ENCODE peak calls at places on chromosomes 16 and 17, in eight cellular contexts. One of them, this sample, is unnamed.

GRCh38 chr17:21033350-21033749 is 9.5 kb downstream of the USP22 start:
- DNase-seq in neuronal stem cell: no peak
- DNase-seq in mesendoderm: no peak
- DNase-seq in mammary epithelial cell: no peak
- DNase-seq in A549: no peak
- DNase-seq in cardiac muscle cell: peak; percentile 46
- DNase-seq in psoas muscle: no peak
- DNase-seq in stomach: no peak
- DNase-seq in this sample: no peak

GRCh38 chr17:80348551-80349436 is 66.2 kb upstream of the ENDOV start:
- DNase-seq in neuronal stem cell: no peak
- DNase-seq in mesendoderm: peak; percentile 33
- DNase-seq in mammary epithelial cell: no peak
- DNase-seq in A549: no peak
- DNase-seq in cardiac muscle cell: no peak
- DNase-seq in psoas muscle: peak; percentile 32
- DNase-seq in stomach: no peak
- DNase-seq in this sample: no peak

GRCh38 chr17:46782250-46782953 is 36.1 kb downstream of the WNT3 start:
- DNase-seq in neuronal stem cell: no peak
- DNase-seq in mesendoderm: peak; percentile 81
- DNase-seq in mammary epithelial cell: peak; percentile 49
- DNase-seq in A549: peak; percentile 67
- DNase-seq in cardiac muscle cell: peak; percentile 30
- DNase-seq in psoas muscle: no peak
- DNase-seq in stomach: peak; percentile 65
- DNase-seq in this sample: no peak

GRCh38 chr16:81181013-81181720 is 57.3 kb upstream of the BCO1 start:
- DNase-seq in neuronal stem cell: peak; percentile 90
- DNase-seq in mesendoderm: peak; percentile 99
- DNase-seq in mammary epithelial cell: peak; percentile 95
- DNase-seq in A549: peak; percentile 93
- DNase-seq in cardiac muscle cell: peak; percentile 97
- DNase-seq in psoas muscle: peak; percentile 91
- DNase-seq in stomach: peak; percentile 56
- DNase-seq in this sample: peak; percentile 74

GRCh38 chr16:72073831-72074230 is 10.8 kb downstream of the HPR start:
- DNase-seq in neuronal stem cell: no peak
- DNase-seq in mesendoderm: no peak
- DNase-seq in mammary epithelial cell: no peak
- DNase-seq in A549: no peak
- DNase-seq in cardiac muscle cell: peak; percentile 66
- DNase-seq in psoas muscle: peak; percentile 59
- DNase-seq in stomach: peak; percentile 31
- DNase-seq in this sample: no peak

GRCh38 chr17:79690988-79691836 is 39.5 kb upstream of the ENPP7 start:
- DNase-seq in neuronal stem cell: no peak
- DNase-seq in mesendoderm: no peak
- DNase-seq in mammary epithelial cell: no peak
- DNase-seq in A549: no peak
- DNase-seq in cardiac muscle cell: no peak
- DNase-seq in psoas muscle: no peak
- DNase-seq in stomach: no peak
- DNase-seq in this sample: no peak

GRCh38 chr16:19389246-19389645 is 28.4 kb upstream of the TMC5 start:
- DNase-seq in neuronal stem cell: peak; percentile 14
- DNase-seq in mesendoderm: peak; percentile 74
- DNase-seq in mammary epithelial cell: peak; percentile 44
- DNase-seq in A549: peak; percentile 68
- DNase-seq in cardiac muscle cell: peak; percentile 43
- DNase-seq in psoas muscle: no peak
- DNase-seq in stomach: peak; percentile 83
- DNase-seq in this sample: no peak

GRCh38 chr16:89358030-89359005 is 132.0 kb downstream of the ANKRD11 start:
- DNase-seq in neuronal stem cell: no peak
- DNase-seq in mesendoderm: no peak
- DNase-seq in mammary epithelial cell: no peak
- DNase-seq in A549: no peak
- DNase-seq in cardiac muscle cell: no peak
- DNase-seq in psoas muscle: peak; percentile 50
- DNase-seq in stomach: no peak
- DNase-seq in this sample: no peak

GRCh38 chr17:57782051-57782490 is 37.0 kb upstream of the CCDC182 start:
- DNase-seq in neuronal stem cell: no peak
- DNase-seq in mesendoderm: peak; percentile 23
- DNase-seq in mammary epithelial cell: no peak
- DNase-seq in A549: no peak
- DNase-seq in cardiac muscle cell: peak; percentile 4
- DNase-seq in psoas muscle: no peak
- DNase-seq in stomach: no peak
- DNase-seq in this sample: no peak

GRCh38 chr17:35372846-35373531 is 432 bp downstream of the SLFN11 start:
- DNase-seq in neuronal stem cell: no peak
- DNase-seq in mesendoderm: no peak
- DNase-seq in mammary epithelial cell: no peak
- DNase-seq in A549: no peak
- DNase-seq in cardiac muscle cell: no peak
- DNase-seq in psoas muscle: no peak
- DNase-seq in stomach: peak; percentile 32
- DNase-seq in this sample: no peak

GRCh38 chr17:72587156-72587555 is 466.3 kb downstream of the SOX9 start:
- DNase-seq in neuronal stem cell: no peak
- DNase-seq in mesendoderm: no peak
- DNase-seq in mammary epithelial cell: peak; percentile 87
- DNase-seq in A549: no peak
- DNase-seq in cardiac muscle cell: no peak
- DNase-seq in psoas muscle: no peak
- DNase-seq in stomach: no peak
- DNase-seq in this sample: no peak

GRCh38 chr16:66928702-66929388 is 3.5 kb upstream of the RRAD start:
- DNase-seq in neuronal stem cell: no peak
- DNase-seq in mesendoderm: peak; percentile 42
- DNase-seq in mammary epithelial cell: peak; percentile 32
- DNase-seq in A549: peak; percentile 56
- DNase-seq in cardiac muscle cell: peak; percentile 50
- DNase-seq in psoas muscle: peak; percentile 81
- DNase-seq in stomach: no peak
- DNase-seq in this sample: no peak

GRCh38 chr17:22090263-22090935 is 398.1 kb downstream of the KCNJ18 start:
- DNase-seq in neuronal stem cell: no peak
- DNase-seq in mesendoderm: peak; percentile 1
- DNase-seq in mammary epithelial cell: no peak
- DNase-seq in A549: peak; percentile 2
- DNase-seq in cardiac muscle cell: no peak
- DNase-seq in psoas muscle: no peak
- DNase-seq in stomach: no peak
- DNase-seq in this sample: no peak

GRCh38 chr17:29390856-29391631 is 881 bp downstream of the TAOK1 start:
- DNase-seq in neuronal stem cell: no peak
- DNase-seq in mesendoderm: peak; percentile 51
- DNase-seq in mammary epithelial cell: peak; percentile 32
- DNase-seq in A549: peak; percentile 38
- DNase-seq in cardiac muscle cell: peak; percentile 57
- DNase-seq in psoas muscle: peak; percentile 55
- DNase-seq in stomach: no peak
- DNase-seq in this sample: no peak

GRCh38 chr17:83062818-83063671 is 16.4 kb upstream of the METRNL start:
- DNase-seq in neuronal stem cell: no peak
- DNase-seq in mesendoderm: no peak
- DNase-seq in mammary epithelial cell: no peak
- DNase-seq in A549: no peak
- DNase-seq in cardiac muscle cell: no peak
- DNase-seq in psoas muscle: peak; percentile 50
- DNase-seq in stomach: peak; percentile 20
- DNase-seq in this sample: no peak

GRCh38 chr17:82490512-82491195 is 28.9 kb upstream of the FOXK2 start:
- DNase-seq in neuronal stem cell: no peak
- DNase-seq in mesendoderm: no peak
- DNase-seq in mammary epithelial cell: no peak
- DNase-seq in A549: no peak
- DNase-seq in cardiac muscle cell: no peak
- DNase-seq in psoas muscle: no peak
- DNase-seq in stomach: no peak
- DNase-seq in this sample: no peak

GRCh38 chr17:60601443-60602384 is 1.7 kb downstream of the PPM1D start:
- DNase-seq in neuronal stem cell: peak; percentile 36
- DNase-seq in mesendoderm: peak; percentile 82
- DNase-seq in mammary epithelial cell: peak; percentile 72
- DNase-seq in A549: peak; percentile 74
- DNase-seq in cardiac muscle cell: peak; percentile 88
- DNase-seq in psoas muscle: no peak
- DNase-seq in stomach: peak; percentile 53
- DNase-seq in this sample: no peak

GRCh38 chr17:40554646-40555295 is 10.5 kb downstream of the CCR7 start:
- DNase-seq in neuronal stem cell: no peak
- DNase-seq in mesendoderm: no peak
- DNase-seq in mammary epithelial cell: no peak
- DNase-seq in A549: no peak
- DNase-seq in cardiac muscle cell: no peak
- DNase-seq in psoas muscle: peak; percentile 53
- DNase-seq in stomach: peak; percentile 21
- DNase-seq in this sample: no peak

GRCh38 chr17:40122944-40123810 is 1.4 kb downstream of the MSL1 start:
- DNase-seq in neuronal stem cell: no peak
- DNase-seq in mesendoderm: peak; percentile 88
- DNase-seq in mammary epithelial cell: peak; percentile 36
- DNase-seq in A549: peak; percentile 72
- DNase-seq in cardiac muscle cell: peak; percentile 57
- DNase-seq in psoas muscle: peak; percentile 66
- DNase-seq in stomach: no peak
- DNase-seq in this sample: no peak

GRCh38 chr16:22181426-22181825 is 19.1 kb downstream of the SDR42E2 start:
- DNase-seq in neuronal stem cell: no peak
- DNase-seq in mesendoderm: no peak
- DNase-seq in mammary epithelial cell: no peak
- DNase-seq in A549: no peak
- DNase-seq in cardiac muscle cell: no peak
- DNase-seq in psoas muscle: peak; percentile 18
- DNase-seq in stomach: no peak
- DNase-seq in this sample: no peak
- H3K27ac ChIP-seq in neuronal stem cell: no peak overlapping the region
- H3K27ac ChIP-seq in mesendoderm: no peak overlapping the region
- H3K27ac ChIP-seq in mammary epithelial cell: no peak overlapping the region
- H3K27ac ChIP-seq in A549: no peak overlapping the region
- H3K27ac ChIP-seq in cardiac muscle cell: no peak overlapping the region
- H3K27ac ChIP-seq in psoas muscle: no peak overlapping the region
- H3K27ac ChIP-seq in stomach: no peak overlapping the region
- H3K27ac ChIP-seq in this sample: no peak overlapping the region

GRCh38 chr17:49388692-49389513 is 25.8 kb downstream of the PHB1 start:
- DNase-seq in neuronal stem cell: no peak
- DNase-seq in mesendoderm: no peak
- DNase-seq in mammary epithelial cell: no peak
- DNase-seq in A549: no peak
- DNase-seq in cardiac muscle cell: no peak
- DNase-seq in psoas muscle: no peak
- DNase-seq in stomach: no peak
- DNase-seq in this sample: no peak
- H3K27ac ChIP-seq in neuronal stem cell: no peak overlapping the region
- H3K27ac ChIP-seq in mesendoderm: no peak overlapping the region
- H3K27ac ChIP-seq in mammary epithelial cell: no peak overlapping the region
- H3K27ac ChIP-seq in A549: no peak overlapping the region
- H3K27ac ChIP-seq in cardiac muscle cell: no peak overlapping the region
- H3K27ac ChIP-seq in psoas muscle: no peak overlapping the region
- H3K27ac ChIP-seq in stomach: peak overlapping the region; percentile 11
- H3K27ac ChIP-seq in this sample: no peak overlapping the region

GRCh38 chr17:76036497-76037380 is 9.6 kb upstream of the EVPL start:
- DNase-seq in neuronal stem cell: no peak
- DNase-seq in mesendoderm: no peak
- DNase-seq in mammary epithelial cell: no peak
- DNase-seq in A549: no peak
- DNase-seq in cardiac muscle cell: no peak
- DNase-seq in psoas muscle: no peak
- DNase-seq in stomach: no peak
- DNase-seq in this sample: no peak
- H3K27ac ChIP-seq in neuronal stem cell: no peak overlapping the region
- H3K27ac ChIP-seq in mesendoderm: no peak overlapping the region
- H3K27ac ChIP-seq in mammary epithelial cell: no peak overlapping the region
- H3K27ac ChIP-seq in A549: no peak overlapping the region
- H3K27ac ChIP-seq in cardiac muscle cell: peak overlapping the region; percentile 22
- H3K27ac ChIP-seq in psoas muscle: no peak overlapping the region
- H3K27ac ChIP-seq in stomach: peak overlapping the region; percentile 77
- H3K27ac ChIP-seq in this sample: no peak overlapping the region

GRCh38 chr16:15988268-15989013 is 39.0 kb downstream of the ABCC1 start:
- DNase-seq in neuronal stem cell: no peak
- DNase-seq in mesendoderm: peak; percentile 69
- DNase-seq in mammary epithelial cell: no peak
- DNase-seq in A549: no peak
- DNase-seq in cardiac muscle cell: peak; percentile 50
- DNase-seq in psoas muscle: peak; percentile 37
- DNase-seq in stomach: no peak
- DNase-seq in this sample: no peak
- H3K27ac ChIP-seq in neuronal stem cell: no peak overlapping the region
- H3K27ac ChIP-seq in mesendoderm: peak overlapping the region; percentile 1
- H3K27ac ChIP-seq in mammary epithelial cell: peak overlapping the region; percentile 59
- H3K27ac ChIP-seq in A549: peak overlapping the region; percentile 97
- H3K27ac ChIP-seq in cardiac muscle cell: peak overlapping the region; percentile 50
- H3K27ac ChIP-seq in psoas muscle: peak overlapping the region; percentile 74
- H3K27ac ChIP-seq in stomach: peak overlapping the region; percentile 75
- H3K27ac ChIP-seq in this sample: no peak overlapping the region

GRCh38 chr16:14110728-14111251 is 39.7 kb downstream of the MRTFB start:
- DNase-seq in neuronal stem cell: no peak
- DNase-seq in mesendoderm: no peak
- DNase-seq in mammary epithelial cell: no peak
- DNase-seq in A549: no peak
- DNase-seq in cardiac muscle cell: no peak
- DNase-seq in psoas muscle: no peak
- DNase-seq in stomach: no peak
- DNase-seq in this sample: no peak

GRCh38 chr16:14109782-14110727 is 38.9 kb downstream of the MRTFB start:
- DNase-seq in neuronal stem cell: no peak
- DNase-seq in mesendoderm: no peak
- DNase-seq in mammary epithelial cell: no peak
- DNase-seq in A549: no peak
- DNase-seq in cardiac muscle cell: peak; percentile 25
- DNase-seq in psoas muscle: no peak
- DNase-seq in stomach: no peak
- DNase-seq in this sample: no peak

GRCh38 chr16:14112539-14112856 is 41.4 kb downstream of the MRTFB start:
- DNase-seq in neuronal stem cell: no peak
- DNase-seq in mesendoderm: no peak
- DNase-seq in mammary epithelial cell: no peak
- DNase-seq in A549: no peak
- DNase-seq in cardiac muscle cell: no peak
- DNase-seq in psoas muscle: no peak
- DNase-seq in stomach: no peak
- DNase-seq in this sample: no peak

GRCh38 chr16:14111713-14112538 is 40.8 kb downstream of the MRTFB start:
- DNase-seq in neuronal stem cell: no peak
- DNase-seq in mesendoderm: no peak
- DNase-seq in mammary epithelial cell: peak; percentile 57
- DNase-seq in A549: no peak
- DNase-seq in cardiac muscle cell: peak; percentile 42
- DNase-seq in psoas muscle: peak; percentile 58
- DNase-seq in stomach: peak; percentile 57
- DNase-seq in this sample: no peak

DNA sequence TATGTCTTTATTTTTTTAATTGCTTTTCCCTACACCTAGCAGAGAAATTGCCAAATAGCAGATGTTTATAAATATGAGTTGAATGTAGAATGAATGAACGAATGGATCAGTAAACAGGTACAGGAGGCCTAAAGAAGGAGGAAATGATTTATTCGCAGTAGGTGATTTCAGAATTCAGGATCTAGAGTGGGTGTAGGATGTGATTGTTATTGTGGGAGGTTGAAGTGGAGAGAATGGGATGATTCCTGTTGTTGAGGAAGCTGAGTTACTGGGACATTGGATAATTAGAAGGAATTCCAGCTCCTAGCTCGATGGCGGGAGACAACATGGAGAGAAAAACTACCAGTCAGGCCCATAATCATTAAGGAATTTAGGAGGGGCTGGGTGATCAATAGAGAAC is 42.2 kb downstream of the MRTFB start:
- DNase-seq in neuronal stem cell: no peak
- DNase-seq in mesendoderm: no peak
- DNase-seq in mammary epithelial cell: no peak
- DNase-seq in A549: no peak
- DNase-seq in cardiac muscle cell: no peak
- DNase-seq in psoas muscle: no peak
- DNase-seq in stomach: no peak
- DNase-seq in this sample: no peak
- H3K27ac ChIP-seq in neuronal stem cell: no peak overlapping the region
- H3K27ac ChIP-seq in mesendoderm: no peak overlapping the region
- H3K27ac ChIP-seq in mammary epithelial cell: no peak overlapping the region
- H3K27ac ChIP-seq in A549: no peak overlapping the region
- H3K27ac ChIP-seq in cardiac muscle cell: no peak overlapping the region
- H3K27ac ChIP-seq in psoas muscle: peak overlapping the region; percentile 76
- H3K27ac ChIP-seq in stomach: no peak overlapping the region
- H3K27ac ChIP-seq in this sample: no peak overlapping the region

This sample was measured in epithelial cell of prostate.